ENCODE peak calls at places on chromosomes 16 and 17, in eight cellular contexts. One of them, this sample, is unnamed.

GRCh38 chr17:27199948-27200347 is 94.0 kb upstream of the WSB1 start:
- DNase-seq in naive B cell: no peak
- DNase-seq in stimulated activated CD4-positive, alpha-beta T cell treated with anti-CD3 and anti-CD28 coated beads, Interleukin-1b, Interleukin-23, amount 100 ng/mL, for 4 hours: no peak
- DNase-seq in SW480: no peak
- DNase-seq in T-helper 2 cell treated with Interferon-gamma antibody and Interleukin-4, amounts not matched to agents 5 μg/mL and 100 μg/mL, for 36 hours: no peak
- DNase-seq in NCI-H1694 treated with DMSO at 0.1 percent for 48 hours: no peak
- DNase-seq in kidney: no peak
- DNase-seq in GM12892: no peak
- DNase-seq in this sample: no peak

GRCh38 chr17:65712383-65713267 is 151.2 kb upstream of the AXIN2 start:
- DNase-seq in naive B cell: no peak
- DNase-seq in stimulated activated CD4-positive, alpha-beta T cell treated with anti-CD3 and anti-CD28 coated beads, Interleukin-1b, Interleukin-23, amount 100 ng/mL, for 4 hours: no peak
- DNase-seq in SW480: peak; percentile 60
- DNase-seq in T-helper 2 cell treated with Interferon-gamma antibody and Interleukin-4, amounts not matched to agents 5 μg/mL and 100 μg/mL, for 36 hours: no peak
- DNase-seq in NCI-H1694 treated with DMSO at 0.1 percent for 48 hours: no peak
- DNase-seq in kidney: no peak
- DNase-seq in GM12892: no peak
- DNase-seq in this sample: no peak

GRCh38 chr17:2040942-2041560 is 771 bp upstream of the OVCA2 start:
- DNase-seq in naive B cell: no peak
- DNase-seq in stimulated activated CD4-positive, alpha-beta T cell treated with anti-CD3 and anti-CD28 coated beads, Interleukin-1b, Interleukin-23, amount 100 ng/mL, for 4 hours: no peak
- DNase-seq in SW480: no peak
- DNase-seq in T-helper 2 cell treated with Interferon-gamma antibody and Interleukin-4, amounts not matched to agents 5 μg/mL and 100 μg/mL, for 36 hours: no peak
- DNase-seq in NCI-H1694 treated with DMSO at 0.1 percent for 48 hours: peak; percentile 35
- DNase-seq in kidney: no peak
- DNase-seq in GM12892: no peak
- DNase-seq in this sample: peak; percentile 53

GRCh38 chr16:66740010-66740409 is 11.4 kb downstream of the DYNC1LI2 start:
- DNase-seq in naive B cell: no peak
- DNase-seq in stimulated activated CD4-positive, alpha-beta T cell treated with anti-CD3 and anti-CD28 coated beads, Interleukin-1b, Interleukin-23, amount 100 ng/mL, for 4 hours: no peak
- DNase-seq in SW480: peak; percentile 25
- DNase-seq in T-helper 2 cell treated with Interferon-gamma antibody and Interleukin-4, amounts not matched to agents 5 μg/mL and 100 μg/mL, for 36 hours: no peak
- DNase-seq in NCI-H1694 treated with DMSO at 0.1 percent for 48 hours: peak; percentile 59
- DNase-seq in kidney: no peak
- DNase-seq in GM12892: peak; percentile 27
- DNase-seq in this sample: no peak

GRCh38 chr17:33140413-33141099 is 148.9 kb downstream of the SPACA3 start:
- DNase-seq in naive B cell: no peak
- DNase-seq in stimulated activated CD4-positive, alpha-beta T cell treated with anti-CD3 and anti-CD28 coated beads, Interleukin-1b, Interleukin-23, amount 100 ng/mL, for 4 hours: no peak
- DNase-seq in SW480: no peak
- DNase-seq in T-helper 2 cell treated with Interferon-gamma antibody and Interleukin-4, amounts not matched to agents 5 μg/mL and 100 μg/mL, for 36 hours: no peak
- DNase-seq in NCI-H1694 treated with DMSO at 0.1 percent for 48 hours: no peak
- DNase-seq in kidney: no peak
- DNase-seq in GM12892: no peak
- DNase-seq in this sample: no peak

GRCh38 chr16:2091722-2092620 is 43.7 kb downstream of the PKD1 start:
- DNase-seq in naive B cell: no peak
- DNase-seq in stimulated activated CD4-positive, alpha-beta T cell treated with anti-CD3 and anti-CD28 coated beads, Interleukin-1b, Interleukin-23, amount 100 ng/mL, for 4 hours: no peak
- DNase-seq in SW480: peak; percentile 71
- DNase-seq in T-helper 2 cell treated with Interferon-gamma antibody and Interleukin-4, amounts not matched to agents 5 μg/mL and 100 μg/mL, for 36 hours: no peak
- DNase-seq in NCI-H1694 treated with DMSO at 0.1 percent for 48 hours: no peak
- DNase-seq in kidney: no peak
- DNase-seq in GM12892: no peak
- DNase-seq in this sample: no peak

GRCh38 chr17:60989846-60990245 is 312.2 kb downstream of the BCAS3 start:
- DNase-seq in naive B cell: no peak
- DNase-seq in stimulated activated CD4-positive, alpha-beta T cell treated with anti-CD3 and anti-CD28 coated beads, Interleukin-1b, Interleukin-23, amount 100 ng/mL, for 4 hours: no peak
- DNase-seq in SW480: no peak
- DNase-seq in T-helper 2 cell treated with Interferon-gamma antibody and Interleukin-4, amounts not matched to agents 5 μg/mL and 100 μg/mL, for 36 hours: no peak
- DNase-seq in NCI-H1694 treated with DMSO at 0.1 percent for 48 hours: no peak
- DNase-seq in kidney: no peak
- DNase-seq in GM12892: no peak
- DNase-seq in this sample: no peak

GRCh38 chr17:45048795-45049563 is 2.5 kb downstream of the DCAKD start:
- DNase-seq in naive B cell: no peak
- DNase-seq in stimulated activated CD4-positive, alpha-beta T cell treated with anti-CD3 and anti-CD28 coated beads, Interleukin-1b, Interleukin-23, amount 100 ng/mL, for 4 hours: no peak
- DNase-seq in SW480: no peak
- DNase-seq in T-helper 2 cell treated with Interferon-gamma antibody and Interleukin-4, amounts not matched to agents 5 μg/mL and 100 μg/mL, for 36 hours: no peak
- DNase-seq in NCI-H1694 treated with DMSO at 0.1 percent for 48 hours: no peak
- DNase-seq in kidney: no peak
- DNase-seq in GM12892: no peak
- DNase-seq in this sample: no peak

GRCh38 chr17:4004517-4005295 is 40.5 kb upstream of the ATP2A3 start:
- DNase-seq in naive B cell: peak; percentile 70
- DNase-seq in stimulated activated CD4-positive, alpha-beta T cell treated with anti-CD3 and anti-CD28 coated beads, Interleukin-1b, Interleukin-23, amount 100 ng/mL, for 4 hours: peak; percentile 58
- DNase-seq in SW480: no peak
- DNase-seq in T-helper 2 cell treated with Interferon-gamma antibody and Interleukin-4, amounts not matched to agents 5 μg/mL and 100 μg/mL, for 36 hours: peak; percentile 48
- DNase-seq in NCI-H1694 treated with DMSO at 0.1 percent for 48 hours: peak; percentile 36
- DNase-seq in kidney: peak; percentile 78
- DNase-seq in GM12892: peak; percentile 84
- DNase-seq in this sample: peak; percentile 55

GRCh38 chr17:57662644-57663308 is 82.3 kb downstream of the CCDC182 start:
- DNase-seq in naive B cell: no peak
- DNase-seq in stimulated activated CD4-positive, alpha-beta T cell treated with anti-CD3 and anti-CD28 coated beads, Interleukin-1b, Interleukin-23, amount 100 ng/mL, for 4 hours: peak; percentile 5
- DNase-seq in SW480: peak; percentile 97
- DNase-seq in T-helper 2 cell treated with Interferon-gamma antibody and Interleukin-4, amounts not matched to agents 5 μg/mL and 100 μg/mL, for 36 hours: no peak
- DNase-seq in NCI-H1694 treated with DMSO at 0.1 percent for 48 hours: no peak
- DNase-seq in kidney: peak; percentile 99
- DNase-seq in GM12892: peak; percentile 59
- DNase-seq in this sample: peak; percentile 97

GRCh38 chr16:47316686-47317085 is 144.2 kb downstream of the ITFG1 start:
- DNase-seq in naive B cell: no peak
- DNase-seq in stimulated activated CD4-positive, alpha-beta T cell treated with anti-CD3 and anti-CD28 coated beads, Interleukin-1b, Interleukin-23, amount 100 ng/mL, for 4 hours: no peak
- DNase-seq in SW480: no peak
- DNase-seq in T-helper 2 cell treated with Interferon-gamma antibody and Interleukin-4, amounts not matched to agents 5 μg/mL and 100 μg/mL, for 36 hours: no peak
- DNase-seq in NCI-H1694 treated with DMSO at 0.1 percent for 48 hours: no peak
- DNase-seq in kidney: no peak
- DNase-seq in GM12892: no peak
- DNase-seq in this sample: no peak

GRCh38 chr17:2369039-2369438 is 31.7 kb downstream of the SGSM2 start:
- DNase-seq in naive B cell: no peak
- DNase-seq in stimulated activated CD4-positive, alpha-beta T cell treated with anti-CD3 and anti-CD28 coated beads, Interleukin-1b, Interleukin-23, amount 100 ng/mL, for 4 hours: no peak
- DNase-seq in SW480: no peak
- DNase-seq in T-helper 2 cell treated with Interferon-gamma antibody and Interleukin-4, amounts not matched to agents 5 μg/mL and 100 μg/mL, for 36 hours: no peak
- DNase-seq in NCI-H1694 treated with DMSO at 0.1 percent for 48 hours: no peak
- DNase-seq in kidney: no peak
- DNase-seq in GM12892: no peak
- DNase-seq in this sample: no peak

GRCh38 chr16:61937646-61938045 is 98.6 kb downstream of the CDH8 start:
- DNase-seq in naive B cell: no peak
- DNase-seq in stimulated activated CD4-positive, alpha-beta T cell treated with anti-CD3 and anti-CD28 coated beads, Interleukin-1b, Interleukin-23, amount 100 ng/mL, for 4 hours: no peak
- DNase-seq in SW480: no peak
- DNase-seq in T-helper 2 cell treated with Interferon-gamma antibody and Interleukin-4, amounts not matched to agents 5 μg/mL and 100 μg/mL, for 36 hours: no peak
- DNase-seq in NCI-H1694 treated with DMSO at 0.1 percent for 48 hours: no peak
- DNase-seq in kidney: no peak
- DNase-seq in GM12892: no peak
- DNase-seq in this sample: no peak

GRCh38 chr16:61616088-61616487 is 420.1 kb downstream of the CDH8 start:
- DNase-seq in naive B cell: no peak
- DNase-seq in stimulated activated CD4-positive, alpha-beta T cell treated with anti-CD3 and anti-CD28 coated beads, Interleukin-1b, Interleukin-23, amount 100 ng/mL, for 4 hours: no peak
- DNase-seq in SW480: no peak
- DNase-seq in T-helper 2 cell treated with Interferon-gamma antibody and Interleukin-4, amounts not matched to agents 5 μg/mL and 100 μg/mL, for 36 hours: no peak
- DNase-seq in NCI-H1694 treated with DMSO at 0.1 percent for 48 hours: no peak
- DNase-seq in kidney: no peak
- DNase-seq in GM12892: no peak
- DNase-seq in this sample: no peak

GRCh38 chr16:57690782-57691471 is 3.7 kb upstream of the DRC7 start:
- DNase-seq in naive B cell: no peak
- DNase-seq in stimulated activated CD4-positive, alpha-beta T cell treated with anti-CD3 and anti-CD28 coated beads, Interleukin-1b, Interleukin-23, amount 100 ng/mL, for 4 hours: no peak
- DNase-seq in SW480: no peak
- DNase-seq in T-helper 2 cell treated with Interferon-gamma antibody and Interleukin-4, amounts not matched to agents 5 μg/mL and 100 μg/mL, for 36 hours: no peak
- DNase-seq in NCI-H1694 treated with DMSO at 0.1 percent for 48 hours: no peak
- DNase-seq in kidney: no peak
- DNase-seq in GM12892: no peak
- DNase-seq in this sample: no peak

GRCh38 chr17:33858121-33858520 is 397.0 kb upstream of the CCL2 start:
- DNase-seq in naive B cell: no peak
- DNase-seq in stimulated activated CD4-positive, alpha-beta T cell treated with anti-CD3 and anti-CD28 coated beads, Interleukin-1b, Interleukin-23, amount 100 ng/mL, for 4 hours: no peak
- DNase-seq in SW480: no peak
- DNase-seq in T-helper 2 cell treated with Interferon-gamma antibody and Interleukin-4, amounts not matched to agents 5 μg/mL and 100 μg/mL, for 36 hours: no peak
- DNase-seq in NCI-H1694 treated with DMSO at 0.1 percent for 48 hours: no peak
- DNase-seq in kidney: no peak
- DNase-seq in GM12892: no peak
- DNase-seq in this sample: no peak

GRCh38 chr16:17921357-17921978 is 415.1 kb downstream of the NPIPA8 start:
- DNase-seq in naive B cell: no peak
- DNase-seq in stimulated activated CD4-positive, alpha-beta T cell treated with anti-CD3 and anti-CD28 coated beads, Interleukin-1b, Interleukin-23, amount 100 ng/mL, for 4 hours: peak; percentile 20
- DNase-seq in SW480: peak; percentile 27
- DNase-seq in T-helper 2 cell treated with Interferon-gamma antibody and Interleukin-4, amounts not matched to agents 5 μg/mL and 100 μg/mL, for 36 hours: peak; percentile 39
- DNase-seq in NCI-H1694 treated with DMSO at 0.1 percent for 48 hours: no peak
- DNase-seq in kidney: no peak
- DNase-seq in GM12892: no peak
- DNase-seq in this sample: no peak

GRCh38 chr17:78729636-78730035 is 52.4 kb downstream of the CYTH1 start:
- DNase-seq in naive B cell: no peak
- DNase-seq in stimulated activated CD4-positive, alpha-beta T cell treated with anti-CD3 and anti-CD28 coated beads, Interleukin-1b, Interleukin-23, amount 100 ng/mL, for 4 hours: no peak
- DNase-seq in SW480: no peak
- DNase-seq in T-helper 2 cell treated with Interferon-gamma antibody and Interleukin-4, amounts not matched to agents 5 μg/mL and 100 μg/mL, for 36 hours: no peak
- DNase-seq in NCI-H1694 treated with DMSO at 0.1 percent for 48 hours: no peak
- DNase-seq in kidney: no peak
- DNase-seq in GM12892: no peak
- DNase-seq in this sample: no peak

GRCh38 chr16:16004314-16004749 is 54.9 kb downstream of the ABCC1 start:
- DNase-seq in naive B cell: no peak
- DNase-seq in stimulated activated CD4-positive, alpha-beta T cell treated with anti-CD3 and anti-CD28 coated beads, Interleukin-1b, Interleukin-23, amount 100 ng/mL, for 4 hours: no peak
- DNase-seq in SW480: no peak
- DNase-seq in T-helper 2 cell treated with Interferon-gamma antibody and Interleukin-4, amounts not matched to agents 5 μg/mL and 100 μg/mL, for 36 hours: no peak
- DNase-seq in NCI-H1694 treated with DMSO at 0.1 percent for 48 hours: no peak
- DNase-seq in kidney: no peak
- DNase-seq in GM12892: no peak
- DNase-seq in this sample: no peak

GRCh38 chr17:52828621-52829020 is 670.1 kb upstream of the CA10 start:
- DNase-seq in naive B cell: no peak
- DNase-seq in stimulated activated CD4-positive, alpha-beta T cell treated with anti-CD3 and anti-CD28 coated beads, Interleukin-1b, Interleukin-23, amount 100 ng/mL, for 4 hours: no peak
- DNase-seq in SW480: no peak
- DNase-seq in T-helper 2 cell treated with Interferon-gamma antibody and Interleukin-4, amounts not matched to agents 5 μg/mL and 100 μg/mL, for 36 hours: no peak
- DNase-seq in NCI-H1694 treated with DMSO at 0.1 percent for 48 hours: no peak
- DNase-seq in kidney: no peak
- DNase-seq in GM12892: no peak
- DNase-seq in this sample: no peak

GRCh38 chr17:72338304-72338703 is 217.5 kb downstream of the SOX9 start:
- DNase-seq in naive B cell: no peak
- DNase-seq in stimulated activated CD4-positive, alpha-beta T cell treated with anti-CD3 and anti-CD28 coated beads, Interleukin-1b, Interleukin-23, amount 100 ng/mL, for 4 hours: no peak
- DNase-seq in SW480: peak; percentile 15
- DNase-seq in T-helper 2 cell treated with Interferon-gamma antibody and Interleukin-4, amounts not matched to agents 5 μg/mL and 100 μg/mL, for 36 hours: no peak
- DNase-seq in NCI-H1694 treated with DMSO at 0.1 percent for 48 hours: no peak
- DNase-seq in kidney: no peak
- DNase-seq in GM12892: no peak
- DNase-seq in this sample: no peak

GRCh38 chr17:2871720-2872119 is 75.5 kb downstream of the RAP1GAP2 start:
- DNase-seq in naive B cell: no peak
- DNase-seq in stimulated activated CD4-positive, alpha-beta T cell treated with anti-CD3 and anti-CD28 coated beads, Interleukin-1b, Interleukin-23, amount 100 ng/mL, for 4 hours: no peak
- DNase-seq in SW480: no peak
- DNase-seq in T-helper 2 cell treated with Interferon-gamma antibody and Interleukin-4, amounts not matched to agents 5 μg/mL and 100 μg/mL, for 36 hours: no peak
- DNase-seq in NCI-H1694 treated with DMSO at 0.1 percent for 48 hours: no peak
- DNase-seq in kidney: no peak
- DNase-seq in GM12892: no peak
- DNase-seq in this sample: no peak

GRCh38 chr16:30121741-30122620 is 1.0 kb downstream of the MAPK3 start:
- DNase-seq in naive B cell: no peak
- DNase-seq in stimulated activated CD4-positive, alpha-beta T cell treated with anti-CD3 and anti-CD28 coated beads, Interleukin-1b, Interleukin-23, amount 100 ng/mL, for 4 hours: no peak
- DNase-seq in SW480: no peak
- DNase-seq in T-helper 2 cell treated with Interferon-gamma antibody and Interleukin-4, amounts not matched to agents 5 μg/mL and 100 μg/mL, for 36 hours: no peak
- DNase-seq in NCI-H1694 treated with DMSO at 0.1 percent for 48 hours: no peak
- DNase-seq in kidney: peak; percentile 94
- DNase-seq in GM12892: no peak
- DNase-seq in this sample: no peak

GRCh38 chr17:74779948-74780400 is 3.8 kb upstream of the NAT9 start:
- DNase-seq in naive B cell: peak; percentile 90
- DNase-seq in stimulated activated CD4-positive, alpha-beta T cell treated with anti-CD3 and anti-CD28 coated beads, Interleukin-1b, Interleukin-23, amount 100 ng/mL, for 4 hours: no peak
- DNase-seq in SW480: no peak
- DNase-seq in T-helper 2 cell treated with Interferon-gamma antibody and Interleukin-4, amounts not matched to agents 5 μg/mL and 100 μg/mL, for 36 hours: peak; percentile 77
- DNase-seq in NCI-H1694 treated with DMSO at 0.1 percent for 48 hours: no peak
- DNase-seq in kidney: no peak
- DNase-seq in GM12892: peak; percentile 46
- DNase-seq in this sample: no peak

GRCh38 chr17:21127508-21128077 is 829 bp downstream of the DHRS7B start:
- DNase-seq in naive B cell: no peak
- DNase-seq in stimulated activated CD4-positive, alpha-beta T cell treated with anti-CD3 and anti-CD28 coated beads, Interleukin-1b, Interleukin-23, amount 100 ng/mL, for 4 hours: no peak
- DNase-seq in SW480: no peak
- DNase-seq in T-helper 2 cell treated with Interferon-gamma antibody and Interleukin-4, amounts not matched to agents 5 μg/mL and 100 μg/mL, for 36 hours: no peak
- DNase-seq in NCI-H1694 treated with DMSO at 0.1 percent for 48 hours: no peak
- DNase-seq in kidney: no peak
- DNase-seq in GM12892: no peak
- DNase-seq in this sample: no peak

GRCh38 chr17:15451681-15452080 is 15.7 kb downstream of the CDRT4 start:
- DNase-seq in naive B cell: no peak
- DNase-seq in stimulated activated CD4-positive, alpha-beta T cell treated with anti-CD3 and anti-CD28 coated beads, Interleukin-1b, Interleukin-23, amount 100 ng/mL, for 4 hours: no peak
- DNase-seq in SW480: no peak
- DNase-seq in T-helper 2 cell treated with Interferon-gamma antibody and Interleukin-4, amounts not matched to agents 5 μg/mL and 100 μg/mL, for 36 hours: no peak
- DNase-seq in NCI-H1694 treated with DMSO at 0.1 percent for 48 hours: no peak
- DNase-seq in kidney: no peak
- DNase-seq in GM12892: no peak
- DNase-seq in this sample: no peak

GRCh38 chr17:48555183-48555615 is 10.3 kb upstream of the HOXB2 start:
- DNase-seq in naive B cell: no peak
- DNase-seq in stimulated activated CD4-positive, alpha-beta T cell treated with anti-CD3 and anti-CD28 coated beads, Interleukin-1b, Interleukin-23, amount 100 ng/mL, for 4 hours: no peak
- DNase-seq in SW480: no peak
- DNase-seq in T-helper 2 cell treated with Interferon-gamma antibody and Interleukin-4, amounts not matched to agents 5 μg/mL and 100 μg/mL, for 36 hours: no peak
- DNase-seq in NCI-H1694 treated with DMSO at 0.1 percent for 48 hours: peak; percentile 55
- DNase-seq in kidney: no peak
- DNase-seq in GM12892: no peak
- DNase-seq in this sample: no peak

GRCh38 chr17:2482218-2482617 is 29.5 kb downstream of the METTL16 start:
- DNase-seq in naive B cell: no peak
- DNase-seq in stimulated activated CD4-positive, alpha-beta T cell treated with anti-CD3 and anti-CD28 coated beads, Interleukin-1b, Interleukin-23, amount 100 ng/mL, for 4 hours: no peak
- DNase-seq in SW480: no peak
- DNase-seq in T-helper 2 cell treated with Interferon-gamma antibody and Interleukin-4, amounts not matched to agents 5 μg/mL and 100 μg/mL, for 36 hours: no peak
- DNase-seq in NCI-H1694 treated with DMSO at 0.1 percent for 48 hours: no peak
- DNase-seq in kidney: no peak
- DNase-seq in GM12892: no peak
- DNase-seq in this sample: no peak

GRCh38 chr17:79126139-79126538 is 51.5 kb downstream of the ENGASE start:
- DNase-seq in naive B cell: no peak
- DNase-seq in stimulated activated CD4-positive, alpha-beta T cell treated with anti-CD3 and anti-CD28 coated beads, Interleukin-1b, Interleukin-23, amount 100 ng/mL, for 4 hours: no peak
- DNase-seq in SW480: peak; percentile 21
- DNase-seq in T-helper 2 cell treated with Interferon-gamma antibody and Interleukin-4, amounts not matched to agents 5 μg/mL and 100 μg/mL, for 36 hours: no peak
- DNase-seq in NCI-H1694 treated with DMSO at 0.1 percent for 48 hours: no peak
- DNase-seq in kidney: no peak
- DNase-seq in GM12892: no peak
- DNase-seq in this sample: no peak

GRCh38 chr17:43583332-43583731 is 37.2 kb upstream of the ETV4 start:
- DNase-seq in naive B cell: no peak
- DNase-seq in stimulated activated CD4-positive, alpha-beta T cell treated with anti-CD3 and anti-CD28 coated beads, Interleukin-1b, Interleukin-23, amount 100 ng/mL, for 4 hours: no peak
- DNase-seq in SW480: no peak
- DNase-seq in T-helper 2 cell treated with Interferon-gamma antibody and Interleukin-4, amounts not matched to agents 5 μg/mL and 100 μg/mL, for 36 hours: no peak
- DNase-seq in NCI-H1694 treated with DMSO at 0.1 percent for 48 hours: no peak
- DNase-seq in kidney: no peak
- DNase-seq in GM12892: no peak
- DNase-seq in this sample: no peak